ENCODE peak calls at places on chromosomes 2 and 18, in four cellular contexts. Z is NCI-H2029, M is aorta, H is psoas muscle. L is an unnamed sample.

GRCh38 chr2:109185801-109186570 is 57.0 kb downstream of the SH3RF3 start:
- DNase-seq in Z (no peak), H (peak), M (peak), L (peak)

GRCh38 chr2:164430166-164430783 is 191.0 kb downstream of the GRB14 start:
- DNase-seq in Z (peak), M (no peak), H (no peak), L (peak)

GRCh38 chr2:236830931-236831330 is 254.8 kb upstream of the COPS8 start:
- DNase-seq in Z (no peak), M (no peak), H (no peak), L (no peak)

GRCh38 chr2:88950010-88950409 is 258.5 kb downstream of the RPIA start:
- DNase-seq in M (no peak), H (no peak), Z (no peak), L (no peak)

GRCh38 chr2:98282109-98282508 is 64.1 kb upstream of the CNGA3 start:
- DNase-seq in Z (no peak), M (no peak), H (no peak), L (no peak)

GRCh38 chr18:73774836-73775509 is 372.7 kb downstream of the FBXO15 start:
- DNase-seq in Z (no peak), M (no peak), H (no peak), L (no peak)

GRCh38 chr18:62883937-62884735 is 168.8 kb downstream of the PHLPP1 start:
- DNase-seq in Z (no peak), M (no peak), H (no peak), L (no peak)

GRCh38 chr2:205543937-205544702 is 138.2 kb upstream of the NRP2 start:
- DNase-seq in M (no peak), H (no peak), Z (no peak), L (no peak)

GRCh38 chr18:3869848-3870247 is 419.9 kb downstream of the TGIF1 start:
- DNase-seq in H (no peak), M (no peak), Z (peak), L (peak)

GRCh38 chr18:702957-703659 is 9.3 kb downstream of the ENOSF1 start:
- DNase-seq in Z (no peak), M (no peak), H (no peak), L (peak)

L was measured in AG08396.